ENCODE peak calls at places on chromosomes 4 and X, in eight cellular contexts. One of them, this sample, is unnamed.

GRCh38 chrX:2523911-2524310 is 23.1 kb upstream of the DHRSX start:
- DNase-seq in ovary: no peak
- DNase-seq in stomach: no peak
- DNase-seq in cardiac muscle cell: no peak
- DNase-seq in neural progenitor cell: no peak
- DNase-seq in AG10803: no peak
- DNase-seq in AG04449: no peak
- DNase-seq in fibroblast of the aortic adventitia: no peak
- DNase-seq in this sample: no peak

GRCh38 chr4:90127223-90127705 is at the start of gene CCSER1:
- DNase-seq in neural progenitor cell: peak
- DNase-seq in stomach: peak
- DNase-seq in AG10803: peak
- DNase-seq in ovary: peak
- DNase-seq in cardiac muscle cell: peak
- DNase-seq in AG04449: no peak
- DNase-seq in fibroblast of the aortic adventitia: peak
- DNase-seq in this sample: peak

GRCh38 chrX:129808829-129809745 is 29.3 kb downstream of the SASH3 start:
- DNase-seq in fibroblast of the aortic adventitia: peak
- DNase-seq in AG10803: peak
- DNase-seq in ovary: no peak
- DNase-seq in neural progenitor cell: no peak
- DNase-seq in cardiac muscle cell: no peak
- DNase-seq in stomach: no peak
- DNase-seq in AG04449: no peak
- DNase-seq in this sample: no peak

GRCh38 chr4:102343964-102344519 is 1.2 kb downstream of the SLC39A8 start:
- DNase-seq in AG10803: no peak
- DNase-seq in fibroblast of the aortic adventitia: peak
- DNase-seq in ovary: no peak
- DNase-seq in cardiac muscle cell: peak
- DNase-seq in AG04449: no peak
- DNase-seq in stomach: no peak
- DNase-seq in neural progenitor cell: peak
- DNase-seq in this sample: peak

GRCh38 chrX:2928127-2928582 is 984 bp downstream of the ARSD start:
- DNase-seq in cardiac muscle cell: peak
- DNase-seq in neural progenitor cell: peak
- DNase-seq in AG04449: no peak
- DNase-seq in fibroblast of the aortic adventitia: no peak
- DNase-seq in stomach: peak
- DNase-seq in AG10803: no peak
- DNase-seq in ovary: peak
- DNase-seq in this sample: no peak

GRCh38 chr4:114043116-114043515 is 63.7 kb upstream of the ARSJ start:
- DNase-seq in cardiac muscle cell: no peak
- DNase-seq in fibroblast of the aortic adventitia: no peak
- DNase-seq in neural progenitor cell: no peak
- DNase-seq in stomach: no peak
- DNase-seq in AG04449: no peak
- DNase-seq in ovary: no peak
- DNase-seq in AG10803: no peak
- DNase-seq in this sample: no peak

GRCh38 chr4:149531861-149532260 is 283.8 kb downstream of the IQCM start:
- DNase-seq in stomach: no peak
- DNase-seq in AG10803: peak
- DNase-seq in fibroblast of the aortic adventitia: peak
- DNase-seq in cardiac muscle cell: no peak
- DNase-seq in AG04449: no peak
- DNase-seq in neural progenitor cell: no peak
- DNase-seq in ovary: no peak
- DNase-seq in this sample: no peak

GRCh38 chr4:76856183-76856969 is 41.6 kb downstream of the SOWAHB start:
- DNase-seq in stomach: no peak
- DNase-seq in AG10803: peak
- DNase-seq in ovary: no peak
- DNase-seq in cardiac muscle cell: peak
- DNase-seq in AG04449: peak
- DNase-seq in neural progenitor cell: no peak
- DNase-seq in fibroblast of the aortic adventitia: peak
- DNase-seq in this sample: no peak

GRCh38 chrX:78831523-78831922 is 84.0 kb downstream of the LPAR4 start:
- DNase-seq in AG04449: no peak
- DNase-seq in ovary: no peak
- DNase-seq in stomach: no peak
- DNase-seq in AG10803: no peak
- DNase-seq in neural progenitor cell: no peak
- DNase-seq in cardiac muscle cell: no peak
- DNase-seq in fibroblast of the aortic adventitia: no peak
- DNase-seq in this sample: no peak

GRCh38 chr4:186553717-186554116 is 1.6 kb downstream of the MTNR1A start:
- DNase-seq in AG04449: no peak
- DNase-seq in ovary: no peak
- DNase-seq in AG10803: no peak
- DNase-seq in neural progenitor cell: peak
- DNase-seq in stomach: no peak
- DNase-seq in cardiac muscle cell: peak
- DNase-seq in fibroblast of the aortic adventitia: no peak
- DNase-seq in this sample: no peak

GRCh38 chr4:186557486-186557885 is 2.1 kb upstream of the MTNR1A start:
- DNase-seq in ovary: no peak
- DNase-seq in cardiac muscle cell: no peak
- DNase-seq in AG04449: peak
- DNase-seq in stomach: no peak
- DNase-seq in fibroblast of the aortic adventitia: peak
- DNase-seq in neural progenitor cell: no peak
- DNase-seq in AG10803: peak
- DNase-seq in this sample: no peak

GRCh38 chr4:186557061-186557460 is 1.7 kb upstream of the MTNR1A start:
- DNase-seq in AG10803: peak
- DNase-seq in stomach: no peak
- DNase-seq in ovary: no peak
- DNase-seq in cardiac muscle cell: no peak
- DNase-seq in AG04449: no peak
- DNase-seq in fibroblast of the aortic adventitia: no peak
- DNase-seq in neural progenitor cell: no peak
- DNase-seq in this sample: no peak

GRCh38 chr4:186554485-186554884 is 882 bp downstream of the MTNR1A start:
- DNase-seq in stomach: peak
- DNase-seq in AG04449: no peak
- DNase-seq in neural progenitor cell: peak
- DNase-seq in AG10803: peak
- DNase-seq in ovary: no peak
- DNase-seq in fibroblast of the aortic adventitia: no peak
- DNase-seq in cardiac muscle cell: peak
- DNase-seq in this sample: no peak

GRCh38 chr4:186554890-186555827 is at the start of gene MTNR1A:
- DNase-seq in fibroblast of the aortic adventitia: no peak
- DNase-seq in ovary: no peak
- DNase-seq in stomach: no peak
- DNase-seq in AG10803: no peak
- DNase-seq in AG04449: no peak
- DNase-seq in cardiac muscle cell: peak
- DNase-seq in neural progenitor cell: peak
- DNase-seq in this sample: no peak
- TF ChIP-seq CTCF in fibroblast of the aortic adventitia: no peak
- TF ChIP-seq CTCF in ovary: no peak
- TF ChIP-seq CTCF in stomach: no peak
- TF ChIP-seq CTCF in AG10803: no peak
- TF ChIP-seq CTCF in AG04449: no peak
- TF ChIP-seq CTCF in cardiac muscle cell: no peak
- TF ChIP-seq CTCF in neural progenitor cell: peak
- TF ChIP-seq CTCF in this sample: no peak

DNA sequence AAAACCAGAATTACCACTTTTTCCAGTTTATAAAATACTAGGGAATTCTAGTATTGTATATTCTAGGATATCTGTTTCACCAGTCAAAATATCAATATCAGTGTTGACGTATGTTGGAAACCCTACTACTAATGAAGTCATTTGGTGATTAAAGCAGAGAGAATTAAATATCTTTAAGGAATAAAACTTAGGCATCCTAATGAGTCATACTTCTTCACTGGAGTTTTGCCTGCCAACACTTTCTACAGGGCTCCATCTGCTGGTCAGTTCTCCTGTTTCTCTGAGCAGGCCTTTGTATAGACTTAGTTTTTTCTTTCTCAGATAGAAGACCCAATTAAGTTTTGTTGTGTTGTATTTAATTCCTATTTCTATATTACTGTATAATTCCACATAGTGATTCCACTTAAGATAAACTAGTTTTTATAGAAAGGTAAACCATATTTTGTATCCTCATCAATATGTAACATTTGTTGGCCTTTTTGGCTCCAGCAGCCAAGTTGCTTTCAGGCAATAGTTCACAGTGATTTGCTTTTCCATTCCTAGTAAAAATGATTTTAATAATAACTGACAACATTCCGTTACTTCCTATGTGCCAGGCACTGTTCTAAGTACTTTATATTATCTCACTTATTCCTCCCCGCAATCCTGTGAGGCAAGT is 3.5 kb downstream of the AP1AR start:
- DNase-seq in stomach: peak
- DNase-seq in AG04449: peak
- DNase-seq in neural progenitor cell: peak
- DNase-seq in AG10803: peak
- DNase-seq in ovary: peak
- DNase-seq in cardiac muscle cell: peak
- DNase-seq in fibroblast of the aortic adventitia: peak
- DNase-seq in this sample: no peak
- TF ChIP-seq CTCF in stomach: peak
- TF ChIP-seq CTCF in AG04449: peak
- TF ChIP-seq CTCF in neural progenitor cell: peak
- TF ChIP-seq CTCF in AG10803: peak
- TF ChIP-seq CTCF in ovary: peak
- TF ChIP-seq CTCF in cardiac muscle cell: peak
- TF ChIP-seq CTCF in fibroblast of the aortic adventitia: peak
- TF ChIP-seq CTCF in this sample: peak

DNA sequence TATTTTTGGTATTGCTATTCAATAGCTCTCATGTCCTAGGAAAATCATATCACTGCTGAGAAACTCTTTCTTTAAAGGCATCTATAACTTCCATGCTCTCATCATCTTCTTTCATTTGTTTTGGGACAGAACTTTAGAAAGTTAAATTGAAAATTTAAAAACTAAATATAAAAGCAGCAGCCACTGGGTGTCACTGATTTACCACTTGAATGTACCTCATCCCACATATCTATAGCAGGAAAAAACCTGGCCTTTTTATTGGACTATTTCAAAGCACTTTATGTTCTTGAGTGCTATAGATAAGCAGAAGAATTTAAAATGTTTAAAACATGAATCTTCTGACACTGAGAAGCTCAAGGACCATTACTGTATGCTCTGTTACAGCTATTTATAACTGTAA is 165.3 kb upstream of the TTC29 start:
- DNase-seq in cardiac muscle cell: no peak
- DNase-seq in stomach: no peak
- DNase-seq in AG04449: no peak
- DNase-seq in AG10803: peak
- DNase-seq in ovary: no peak
- DNase-seq in fibroblast of the aortic adventitia: peak
- DNase-seq in neural progenitor cell: no peak
- DNase-seq in this sample: no peak
- TF ChIP-seq CTCF in cardiac muscle cell: peak
- TF ChIP-seq CTCF in stomach: no peak
- TF ChIP-seq CTCF in AG04449: no peak
- TF ChIP-seq CTCF in AG10803: peak
- TF ChIP-seq CTCF in ovary: peak
- TF ChIP-seq CTCF in fibroblast of the aortic adventitia: peak
- TF ChIP-seq CTCF in neural progenitor cell: peak
- TF ChIP-seq CTCF in this sample: no peak

GRCh38 chr4:183362916-183363542 is 40.8 kb upstream of the CLDN24 start:
- DNase-seq in AG10803: peak
- DNase-seq in ovary: no peak
- DNase-seq in fibroblast of the aortic adventitia: peak
- DNase-seq in cardiac muscle cell: no peak
- DNase-seq in stomach: no peak
- DNase-seq in neural progenitor cell: peak
- DNase-seq in AG04449: no peak
- DNase-seq in this sample: no peak
- TF ChIP-seq CTCF in AG10803: peak
- TF ChIP-seq CTCF in ovary: no peak
- TF ChIP-seq CTCF in fibroblast of the aortic adventitia: peak
- TF ChIP-seq CTCF in cardiac muscle cell: peak
- TF ChIP-seq CTCF in stomach: no peak
- TF ChIP-seq CTCF in neural progenitor cell: peak
- TF ChIP-seq CTCF in AG04449: peak
- TF ChIP-seq CTCF in this sample: no peak

GRCh38 chr4:143438710-143439109 is 74.8 kb upstream of the SMARCA5 start:
- DNase-seq in neural progenitor cell: no peak
- DNase-seq in ovary: no peak
- DNase-seq in fibroblast of the aortic adventitia: no peak
- DNase-seq in AG04449: no peak
- DNase-seq in stomach: no peak
- DNase-seq in cardiac muscle cell: no peak
- DNase-seq in AG10803: no peak
- DNase-seq in this sample: no peak

GRCh38 chr4:143443728-143444127 is 69.8 kb upstream of the SMARCA5 start:
- DNase-seq in fibroblast of the aortic adventitia: no peak
- DNase-seq in cardiac muscle cell: no peak
- DNase-seq in stomach: no peak
- DNase-seq in neural progenitor cell: no peak
- DNase-seq in AG04449: no peak
- DNase-seq in ovary: no peak
- DNase-seq in AG10803: no peak
- DNase-seq in this sample: no peak

GRCh38 chr4:143437937-143438336 is 75.6 kb upstream of the SMARCA5 start:
- DNase-seq in stomach: no peak
- DNase-seq in fibroblast of the aortic adventitia: no peak
- DNase-seq in cardiac muscle cell: no peak
- DNase-seq in AG04449: no peak
- DNase-seq in neural progenitor cell: no peak
- DNase-seq in AG10803: no peak
- DNase-seq in ovary: no peak
- DNase-seq in this sample: no peak

GRCh38 chr4:143437476-143437875 is 76.0 kb upstream of the SMARCA5 start:
- DNase-seq in fibroblast of the aortic adventitia: no peak
- DNase-seq in cardiac muscle cell: no peak
- DNase-seq in stomach: no peak
- DNase-seq in neural progenitor cell: no peak
- DNase-seq in ovary: no peak
- DNase-seq in AG04449: no peak
- DNase-seq in AG10803: no peak
- DNase-seq in this sample: no peak

GRCh38 chr4:143441678-143442077 is 71.8 kb upstream of the SMARCA5 start:
- DNase-seq in cardiac muscle cell: no peak
- DNase-seq in ovary: no peak
- DNase-seq in AG04449: no peak
- DNase-seq in AG10803: no peak
- DNase-seq in neural progenitor cell: peak
- DNase-seq in stomach: no peak
- DNase-seq in fibroblast of the aortic adventitia: no peak
- DNase-seq in this sample: no peak
- TF ChIP-seq CTCF in cardiac muscle cell: no peak
- TF ChIP-seq CTCF in ovary: no peak
- TF ChIP-seq CTCF in AG04449: no peak
- TF ChIP-seq CTCF in AG10803: no peak
- TF ChIP-seq CTCF in neural progenitor cell: no peak
- TF ChIP-seq CTCF in stomach: no peak
- TF ChIP-seq CTCF in fibroblast of the aortic adventitia: peak
- TF ChIP-seq CTCF in this sample: no peak